ENCODE peak calls at places on chromosomes 13 and 19, in ten cellular contexts. O, S, E, D, R, Z, N, I, K and P are unnamed samples.

GRCh38 chr13:109859898-109860297 is 73.5 kb upstream of the IRS2 start:
- DNase-seq in O (no peak), S (no peak), E (peak), D (no peak), R (no peak), Z (no peak), N (no peak), I (no peak), K (no peak), P (no peak)

GRCh38 chr13:45036206-45036605 is 46.9 kb downstream of the GPALPP1 start:
- DNase-seq in O (no peak), S (no peak), E (no peak), D (no peak), R (no peak), Z (no peak), N (peak), I (no peak), K (no peak), P (no peak)

GRCh38 chr19:30227661-30228112 is 144.5 kb upstream of the ZNF536 start:
- DNase-seq in O (peak), S (peak), E (peak), D (peak), R (peak), Z (peak), N (peak), I (peak), K (peak), P (no peak)

GRCh38 chr19:15265849-15266248 is 33.6 kb upstream of the EPHX3 start:
- DNase-seq in O (peak), S (peak), E (no peak), D (no peak), R (peak), Z (peak), N (no peak), I (peak), K (peak), P (no peak)

GRCh38 chr13:52665325-52665724 is 12.7 kb downstream of the SUGT1 start:
- DNase-seq in O (no peak), S (no peak), E (peak), D (peak), R (no peak), Z (no peak), N (peak), I (no peak), K (no peak), P (no peak)

GRCh38 chr19:27767234-27767633 is 1445.7 kb downstream of the UQCRFS1 start:
- DNase-seq in O (no peak), S (no peak), E (no peak), D (no peak), R (no peak), Z (no peak), N (no peak), I (no peak), K (no peak), P (no peak)

GRCh38 chr13:47679391-47679790 is 321.7 kb downstream of the SUCLA2 start:
- DNase-seq in O (no peak), S (no peak), E (no peak), D (no peak), R (no peak), Z (no peak), N (no peak), I (no peak), K (no peak), P (no peak)

GRCh38 chr13:52353116-52353718 is 52.8 kb downstream of the THSD1 start:
- DNase-seq in O (no peak), S (no peak), E (no peak), D (no peak), R (no peak), Z (no peak), N (no peak), I (no peak), K (no peak), P (no peak)

GRCh38 chr13:23547000-23547590 is 23.1 kb upstream of the TNFRSF19 start:
- DNase-seq in O (peak), S (peak), E (no peak), D (no peak), R (peak), Z (no peak), N (peak), I (peak), K (peak), P (no peak)

DNA sequence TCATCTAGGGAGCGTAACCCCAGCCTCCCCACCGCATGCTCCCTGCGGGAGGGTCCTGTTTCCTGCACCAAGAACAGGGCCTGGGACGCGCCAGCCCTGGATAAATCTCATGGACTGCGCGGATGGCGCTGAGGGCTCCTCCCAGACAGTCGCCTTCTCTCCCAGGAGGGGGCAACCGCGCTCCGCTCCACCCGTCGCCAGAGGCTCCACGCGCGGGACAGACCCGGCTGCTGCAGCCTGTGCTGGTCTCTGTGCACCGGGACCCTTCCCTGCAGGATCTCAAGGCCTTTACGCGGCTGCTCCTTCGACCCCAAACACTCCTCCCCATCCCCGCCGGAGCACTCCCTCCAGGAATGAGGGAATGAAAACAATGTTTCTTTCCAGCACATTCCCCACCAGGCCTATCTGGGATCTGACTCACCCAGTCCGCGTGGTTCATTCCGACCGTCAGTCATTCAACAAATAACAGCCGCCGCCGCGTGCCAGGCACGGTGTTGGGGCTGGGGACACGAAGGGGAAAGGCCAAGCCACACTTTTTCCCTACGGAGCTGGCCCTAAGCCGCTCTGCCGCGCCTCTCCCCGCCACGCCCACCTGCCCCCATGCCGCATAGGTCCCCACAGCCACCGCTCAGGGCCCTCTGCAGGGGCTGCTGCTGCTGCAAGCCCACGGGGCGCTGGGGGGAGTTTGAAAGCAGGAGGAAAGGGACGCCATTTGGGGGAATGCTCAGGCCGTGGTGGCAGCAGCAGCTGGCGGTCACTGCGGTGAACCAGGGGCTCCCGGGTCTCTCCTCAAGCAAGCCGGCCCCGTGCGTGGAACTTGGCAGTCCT is 6.0 kb downstream of the PNMA8B start:
- DNase-seq in O (peak), S (peak), E (no peak), D (no peak), R (peak), Z (no peak), N (peak), I (peak), K (peak), P (no peak)
- TF ChIP-seq CTCF in O (no peak), S (peak), E (no peak), D (no peak), R (no peak), Z (peak), N (peak), I (peak), K (peak), P (no peak)

DNA sequence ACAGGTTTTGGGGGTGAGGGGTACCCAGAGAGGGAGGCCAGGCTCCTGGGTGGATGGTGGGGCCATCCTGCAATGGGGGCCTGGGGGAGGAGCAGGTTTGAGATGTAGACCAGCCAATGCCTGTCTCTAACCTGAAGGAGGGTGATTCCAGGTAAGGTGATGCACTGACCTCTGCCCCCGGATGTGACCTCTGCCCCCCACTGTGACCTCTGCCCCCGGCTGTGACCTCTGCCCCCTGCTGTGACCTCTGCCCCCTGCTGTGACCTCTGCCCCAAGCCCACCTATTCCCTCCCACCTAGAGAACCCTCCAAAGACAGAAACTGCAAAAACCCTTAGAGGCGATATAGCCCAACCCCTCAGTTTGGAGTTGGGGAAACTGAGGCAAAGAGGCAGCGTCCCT is 10.3 kb upstream of the SPACA4 start:
- DNase-seq in O (no peak), S (no peak), E (no peak), D (no peak), R (no peak), Z (no peak), N (no peak), I (no peak), K (no peak), P (no peak)
- H3K27ac ChIP-seq in O (no peak), S (no peak), E (no peak), D (no peak), R (no peak), Z (no peak), N (no peak), I (no peak), K (no peak), P (peak)

GRCh38 chr19:58515259-58515658 is 3.5 kb upstream of the SLC27A5 start:
- DNase-seq in O (no peak), S (no peak), E (no peak), D (no peak), R (no peak), Z (no peak), N (no peak), I (no peak), K (no peak), P (no peak)

GRCh38 chr19:58519087-58519354 is 589 bp downstream of the ZBTB45 start:
- DNase-seq in O (no peak), S (peak), E (peak), D (peak), R (peak), Z (peak), N (peak), I (peak), K (peak), P (peak)

GRCh38 chr19:58518261-58519086 is 1.1 kb downstream of the ZBTB45 start:
- DNase-seq in O (no peak), S (no peak), E (no peak), D (no peak), R (peak), Z (no peak), N (no peak), I (no peak), K (no peak), P (no peak)

GRCh38 chr19:58516246-58516836 is 3.3 kb downstream of the ZBTB45 start:
- DNase-seq in O (no peak), S (no peak), E (no peak), D (no peak), R (no peak), Z (no peak), N (no peak), I (no peak), K (no peak), P (no peak)

DNA sequence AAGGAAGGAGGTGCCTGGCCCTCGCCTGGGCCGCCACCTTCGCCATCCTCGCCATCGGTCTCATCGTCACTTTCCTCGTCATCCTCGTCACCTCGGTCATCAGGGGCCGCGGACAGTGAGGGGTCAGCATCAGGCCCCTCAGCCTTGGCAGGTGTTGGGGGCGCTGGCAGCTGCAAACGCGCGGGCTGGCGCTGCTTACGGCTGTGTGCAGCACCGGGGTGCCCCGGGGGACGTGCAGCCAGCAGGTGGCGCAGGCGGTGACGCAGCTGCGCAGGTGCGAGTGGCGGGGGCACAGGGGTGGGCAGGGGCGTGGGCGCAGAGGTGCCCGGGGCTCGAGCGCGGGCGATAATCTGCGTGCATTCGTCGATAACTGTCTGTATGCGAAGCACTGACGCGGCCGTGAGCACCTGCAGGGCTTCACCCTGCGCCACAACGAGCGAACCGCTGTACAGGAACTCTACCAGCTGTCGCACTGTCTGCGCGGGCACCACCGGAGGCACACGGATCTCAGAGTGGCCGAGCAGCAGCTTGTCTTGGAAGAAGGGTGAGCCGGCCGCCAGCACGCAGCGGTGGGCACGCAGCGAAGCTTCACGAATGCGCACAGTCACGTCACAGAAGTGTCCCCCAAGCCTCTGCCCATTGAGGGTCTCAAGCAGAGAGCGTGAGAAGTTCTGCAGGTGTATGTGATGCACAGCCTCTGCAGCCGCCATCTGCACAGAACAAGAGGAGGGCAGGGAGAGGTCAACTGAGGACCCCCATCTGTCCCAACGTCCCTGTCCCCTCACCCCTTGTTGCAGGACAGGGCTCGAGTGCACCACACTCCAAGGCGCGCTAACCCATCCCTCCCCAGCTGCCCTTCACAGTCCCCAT is 2.4 kb downstream of the ZBTB45 start:
- DNase-seq in O (no peak), S (peak), E (no peak), D (no peak), R (no peak), Z (no peak), N (peak), I (peak), K (no peak), P (no peak)
- TF ChIP-seq CTCF in O (no peak), S (no peak), E (no peak), D (peak), R (no peak), Z (no peak), N (peak), I (no peak), K (no peak), P (peak)

DNA sequence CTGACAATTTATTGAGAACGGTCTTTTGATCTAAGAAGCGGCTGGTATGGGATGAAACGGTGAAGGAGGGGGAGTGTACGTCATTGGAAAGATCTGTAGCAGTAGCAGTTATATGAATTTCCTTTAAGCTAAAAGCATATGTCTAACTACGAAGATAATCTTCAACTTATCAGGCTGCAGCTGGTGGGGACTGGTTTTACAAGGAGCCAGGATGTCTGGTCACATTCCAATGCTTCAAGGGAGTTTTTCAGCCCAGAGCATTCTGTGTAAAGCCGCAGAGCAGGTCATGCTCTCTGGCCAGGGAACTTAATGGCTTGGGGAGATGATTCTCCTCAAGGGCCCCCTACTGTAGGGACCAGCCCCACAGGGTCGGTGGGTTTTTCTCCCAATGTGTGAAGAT is 29.2 kb downstream of the CLEC4M start:
- DNase-seq in O (no peak), S (no peak), E (no peak), D (no peak), R (no peak), Z (no peak), N (peak), I (no peak), K (no peak), P (no peak)
- H3K27ac ChIP-seq in O (no peak), S (no peak), E (no peak), D (no peak), R (no peak), Z (no peak), N (no peak), I (no peak), K (no peak), P (no peak)

DNA sequence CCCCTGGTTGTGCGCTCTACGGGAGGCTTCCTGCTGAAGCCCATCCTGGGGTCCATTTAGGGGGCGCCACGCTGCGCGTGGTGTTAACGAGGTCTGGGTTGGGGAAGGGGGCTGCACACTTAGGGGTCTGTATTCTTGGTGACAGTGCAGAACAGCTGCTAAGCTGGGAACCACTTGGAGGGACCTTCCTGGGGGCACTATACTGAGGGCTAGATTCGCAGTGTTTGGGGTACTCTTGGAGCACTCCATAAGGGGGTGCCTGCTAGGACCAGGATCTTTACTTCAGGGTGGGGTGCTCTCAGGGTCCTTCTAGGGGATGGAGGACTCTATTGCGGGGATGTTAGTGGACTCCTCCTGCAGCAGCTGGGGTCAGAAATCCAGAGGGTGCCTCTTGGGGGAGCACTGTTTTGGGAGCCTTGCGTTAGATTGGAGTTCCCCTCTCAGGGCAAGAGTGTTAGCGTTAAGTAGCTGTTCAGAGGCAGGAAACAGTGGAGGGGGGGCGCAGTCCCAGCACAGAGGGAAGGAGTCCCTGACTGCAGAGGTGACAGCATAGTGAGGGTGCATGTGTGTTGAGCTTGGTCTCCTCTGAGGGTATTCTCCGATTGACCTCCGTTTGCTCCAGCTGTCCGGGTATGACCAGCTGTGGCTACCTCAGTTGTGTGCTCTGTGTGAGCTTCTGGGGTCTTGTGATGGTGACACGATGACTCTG is 1.1 kb downstream of the PDE4A start:
- DNase-seq in O (no peak), S (no peak), E (no peak), D (no peak), R (no peak), Z (no peak), N (no peak), I (no peak), K (no peak), P (no peak)
- TF ChIP-seq CTCF in O (no peak), S (no peak), E (peak), D (no peak), R (no peak), Z (no peak), N (no peak), I (no peak), K (no peak), P (no peak)

GRCh38 chr19:4385291-4386037 is 14.9 kb downstream of the SH3GL1 start:
- DNase-seq in O (no peak), S (peak), E (no peak), D (no peak), R (no peak), Z (no peak), N (no peak), I (peak), K (no peak), P (no peak)
- H3K27ac ChIP-seq in O (no peak), S (peak), E (no peak), D (no peak), R (no peak), Z (peak), N (no peak), I (peak), K (no peak), P (no peak)

DNA sequence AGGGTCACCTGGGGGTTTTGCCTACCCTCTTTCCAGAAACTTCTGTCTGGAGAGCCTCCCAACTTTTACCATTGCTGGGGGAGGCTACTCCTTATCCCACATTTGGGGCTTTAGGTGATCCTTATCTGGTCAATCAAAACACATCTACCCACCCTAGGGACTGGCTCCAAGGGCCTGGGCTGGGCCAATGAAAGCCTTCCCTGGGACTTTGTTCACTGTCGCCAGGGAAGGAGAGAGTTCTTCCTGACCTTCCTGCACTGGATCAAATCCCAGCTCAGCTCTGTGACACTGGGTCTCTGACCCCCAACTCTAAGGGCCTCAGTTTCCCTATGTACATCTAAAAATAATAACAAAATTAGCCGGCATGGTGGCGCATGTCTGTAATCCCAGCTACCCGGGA is 11.1 kb downstream of the DOCK6 start:
- DNase-seq in O (no peak), S (no peak), E (no peak), D (no peak), R (no peak), Z (no peak), N (no peak), I (no peak), K (no peak), P (no peak)
- TF ChIP-seq CTCF in O (no peak), S (no peak), E (no peak), D (no peak), R (no peak), Z (no peak), N (no peak), I (no peak), K (no peak), P (no peak)

DNA sequence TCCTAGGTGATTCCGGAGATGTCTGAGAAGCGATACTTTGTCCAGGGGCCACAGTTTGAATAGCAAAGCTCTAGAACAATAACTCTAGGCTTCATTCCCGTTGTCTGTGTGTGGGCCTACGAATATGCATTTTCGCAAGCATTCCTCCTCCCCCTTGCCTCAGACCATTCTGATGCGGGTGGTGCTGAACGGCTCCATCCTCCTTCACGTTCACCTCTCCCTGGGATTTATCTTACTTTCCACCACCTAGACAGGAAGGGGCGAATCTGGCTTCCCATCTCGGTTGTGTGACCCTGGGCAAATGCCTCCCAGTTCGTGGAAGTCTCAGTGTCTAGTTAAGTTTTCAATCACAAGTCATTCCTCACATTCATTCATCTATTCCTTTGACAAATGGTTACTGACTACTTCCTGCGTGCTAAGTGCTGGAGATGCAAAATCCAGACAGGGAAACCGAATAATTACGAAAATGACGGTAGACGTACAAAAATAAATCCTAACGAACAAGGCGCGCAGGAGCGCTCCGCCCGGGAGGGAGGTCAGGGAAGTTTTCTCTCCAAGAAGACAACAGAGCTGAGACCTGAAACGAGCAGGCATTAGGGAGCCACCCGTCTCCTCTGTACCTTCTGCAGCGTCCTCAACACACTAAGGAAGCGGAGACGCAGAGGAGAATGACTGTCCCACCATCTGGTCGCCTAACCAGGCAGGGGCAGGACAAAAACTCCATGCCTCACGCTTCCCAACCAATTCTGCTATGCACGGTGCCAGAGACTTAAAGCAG is 1.3 kb upstream of the CNOT3 start:
- DNase-seq in O (no peak), S (no peak), E (peak), D (no peak), R (no peak), Z (no peak), N (peak), I (no peak), K (no peak), P (no peak)
- H3K27ac ChIP-seq in O (peak), S (peak), E (peak), D (peak), R (peak), Z (peak), N (peak), I (peak), K (no peak), P (peak)